ENCODE peak calls at places on chromosomes 3 and 15, in seven cellular contexts. R is SK-N-SH, O is activated B cell treated with CpG ODN at 0.5 μM for 24 hours, A is BE2C, T is left ventricle myocardium inferior, S is LNCaP clone FGC, G is transverse colon. I is an unnamed sample.

GRCh38 chr15:51801391-51801835 is 28.0 kb upstream of the TMOD3 start:
- DNase-seq in R (peak), O (no peak), A (peak), T (peak), S (no peak), G (no peak), I (peak)

GRCh38 chr15:41285285-41285684 is 47.1 kb downstream of the OIP5 start:
- DNase-seq in R (no peak), O (no peak), A (no peak), T (no peak), S (no peak), G (no peak), I (no peak)

GRCh38 chr15:78093242-78094020 is 1.1 kb downstream of the SH2D7 start:
- DNase-seq in R (no peak), O (no peak), A (no peak), T (no peak), S (no peak), G (peak), I (no peak)

GRCh38 chr3:134242649-134243637 is 7.7 kb downstream of the RYK start:
- DNase-seq in R (no peak), O (no peak), A (no peak), T (no peak), S (no peak), G (no peak), I (no peak)

GRCh38 chr15:37093480-37094410 is 6.6 kb downstream of the MEIS2 start:
- DNase-seq in R (no peak), O (no peak), A (peak), T (no peak), S (no peak), G (no peak), I (no peak)

GRCh38 chr3:169354774-169355501 is 308.6 kb downstream of the MECOM start:
- DNase-seq in R (peak), O (no peak), A (peak), T (no peak), S (no peak), G (no peak), I (no peak)

GRCh38 chr3:131772278-131772893 is 262.4 kb downstream of the CPNE4 start:
- DNase-seq in R (peak), O (no peak), A (peak), T (no peak), S (no peak), G (no peak), I (no peak)

GRCh38 chr15:91476861-91477260 is 376.6 kb upstream of the SLCO3A1 start:
- DNase-seq in R (no peak), O (no peak), A (no peak), T (no peak), S (no peak), G (no peak), I (no peak)

GRCh38 chr15:60819860-60820259 is 340.9 kb upstream of the ICE2 start:
- DNase-seq in R (no peak), O (no peak), A (no peak), T (no peak), S (no peak), G (no peak), I (no peak)

GRCh38 chr15:33022629-33023028 is 171.9 kb downstream of the FMN1 start:
- DNase-seq in R (peak), O (no peak), A (peak), T (peak), S (peak), G (peak), I (peak)

GRCh38 chr3:119639494-119640350 is 20.7 kb downstream of the POPDC2 start:
- DNase-seq in R (peak), O (no peak), A (no peak), T (no peak), S (no peak), G (no peak), I (no peak)

GRCh38 chr3:72102057-72102711 is 317.2 kb upstream of the PROK2 start:
- DNase-seq in R (no peak), O (peak), A (no peak), T (no peak), S (no peak), G (no peak), I (no peak)

GRCh38 chr15:53522878-53523455 is 236.5 kb downstream of the WDR72 start:
- DNase-seq in R (no peak), O (no peak), A (peak), T (no peak), S (peak), G (no peak), I (no peak)

GRCh38 chr3:45966969-45967640 is 23.8 kb downstream of the CXCR6 start:
- DNase-seq in R (no peak), O (no peak), A (no peak), T (no peak), S (no peak), G (no peak), I (peak)

GRCh38 chr3:194156095-194156494 is 20.1 kb downstream of the HES1 start:
- DNase-seq in R (no peak), O (no peak), A (no peak), T (no peak), S (no peak), G (no peak), I (no peak)

GRCh38 chr3:127694467-127695215 is 21.9 kb downstream of the ABTB1 start:
- DNase-seq in R (peak), O (no peak), A (peak), T (peak), S (peak), G (peak), I (peak)

GRCh38 chr3:169146112-169146665 is 517.3 kb downstream of the MECOM start:
- DNase-seq in R (no peak), O (peak), A (peak), T (peak), S (no peak), G (peak), I (peak)

GRCh38 chr15:25798207-25798931 is 64.8 kb downstream of the ATP10A start:
- DNase-seq in R (peak), O (no peak), A (no peak), T (no peak), S (no peak), G (no peak), I (no peak)

GRCh38 chr15:39239562-39239961 is 341.3 kb upstream of the THBS1 start:
- DNase-seq in R (no peak), O (no peak), A (no peak), T (no peak), S (no peak), G (no peak), I (no peak)

GRCh38 chr15:73378089-73378488 is 9.3 kb upstream of the HCN4 start:
- DNase-seq in R (no peak), O (no peak), A (no peak), T (peak), S (no peak), G (no peak), I (no peak)
- TF ChIP-seq CTCF in R (no peak), O (no peak), A (no peak), T (no peak), S (no peak), G (no peak), I (no peak)

DNA sequence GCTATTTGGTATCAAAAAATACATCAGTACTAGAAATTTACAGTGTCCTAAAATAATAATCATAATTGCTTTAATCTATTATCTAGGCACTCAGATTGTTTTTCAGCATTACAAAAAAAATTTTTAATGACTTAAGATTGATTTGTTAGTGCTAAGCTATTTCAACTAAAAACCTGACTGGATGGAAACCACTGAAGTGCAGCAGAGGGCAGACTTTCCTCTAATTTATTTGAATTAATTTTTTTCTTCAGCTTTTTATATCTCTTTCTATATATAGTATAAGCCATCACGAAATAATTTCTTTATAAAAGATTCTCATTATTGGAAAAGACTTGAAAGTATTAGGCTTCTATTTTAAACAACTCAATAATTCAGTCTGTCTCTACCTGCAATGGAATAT is 131.4 kb downstream of the IQCH start:
- DNase-seq in R (no peak), O (no peak), A (no peak), T (no peak), S (no peak), G (no peak), I (no peak)
- TF ChIP-seq CTCF in R (peak), O (no peak), A (no peak), T (no peak), S (no peak), G (no peak), I (no peak)

DNA sequence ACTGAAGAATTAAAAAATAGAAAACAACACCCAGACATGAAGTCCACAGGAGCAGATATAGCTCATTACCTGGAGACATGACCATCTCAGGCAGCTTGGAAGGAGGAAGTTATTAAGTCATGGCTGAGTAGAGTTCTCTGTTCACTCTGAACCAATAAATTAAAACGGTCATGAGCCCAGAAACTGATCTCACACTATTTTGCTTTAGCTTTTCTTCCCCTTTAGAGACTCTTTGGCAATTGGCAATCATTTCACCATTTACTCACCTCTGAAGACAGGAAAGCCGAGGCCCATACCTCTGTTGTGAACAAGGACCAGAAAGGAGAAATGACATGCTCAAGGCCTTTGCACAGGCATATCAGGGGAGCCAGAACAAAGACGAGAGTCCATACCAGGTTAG is 26.6 kb downstream of the CLDN18 start:
- DNase-seq in R (no peak), O (no peak), A (no peak), T (no peak), S (no peak), G (no peak), I (no peak)
- TF ChIP-seq CTCF in R (no peak), O (no peak), A (no peak), T (no peak), S (no peak), G (no peak), I (no peak)

GRCh38 chr15:79219393-79220056 is 63.0 kb upstream of the ANKRD34C start:
- DNase-seq in R (no peak), O (no peak), A (no peak), T (no peak), S (no peak), G (no peak), I (no peak)

GRCh38 chr15:79221696-79222095 is 60.8 kb upstream of the ANKRD34C start:
- DNase-seq in R (no peak), O (no peak), A (no peak), T (no peak), S (peak), G (no peak), I (no peak)

GRCh38 chr15:79213650-79214049 is 68.9 kb upstream of the ANKRD34C start:
- DNase-seq in R (no peak), O (no peak), A (no peak), T (no peak), S (no peak), G (no peak), I (no peak)

DNA sequence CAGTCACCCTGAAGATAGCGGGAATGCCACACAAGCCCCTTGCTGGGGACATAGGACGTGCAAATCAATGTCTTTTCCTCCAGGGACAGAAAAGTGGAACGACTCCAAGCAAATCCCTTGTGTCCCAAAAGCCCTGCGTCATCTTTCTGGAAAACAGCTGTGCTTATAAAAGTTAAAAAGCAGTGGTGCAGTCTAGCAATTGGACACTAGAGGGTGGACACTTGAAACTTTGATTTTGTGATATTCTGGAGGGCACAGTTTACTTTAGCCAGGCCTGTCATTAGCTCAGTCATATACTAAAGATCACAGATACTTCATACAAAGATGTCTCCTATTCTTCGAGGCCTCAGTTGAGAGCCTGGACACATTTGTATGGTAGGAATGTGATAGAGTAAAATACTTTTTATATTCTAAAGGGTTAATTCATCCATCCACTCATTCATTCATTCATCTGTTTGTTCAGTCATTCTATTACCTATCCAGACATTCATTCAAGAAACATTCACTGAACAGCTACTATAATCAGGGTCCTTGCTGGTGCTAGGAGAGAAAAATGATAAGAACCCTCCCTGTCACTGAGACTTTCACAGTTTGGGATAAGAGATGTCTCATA is 63.8 kb upstream of the ANKRD34C start:
- DNase-seq in R (peak), O (no peak), A (peak), T (no peak), S (peak), G (no peak), I (no peak)
- TF ChIP-seq CTCF in R (peak), O (no peak), A (peak), T (peak), S (peak), G (no peak), I (peak)

GRCh38 chr3:185988816-185989175 is 51.0 kb upstream of the TRA2B start:
- DNase-seq in R (no peak), O (no peak), A (no peak), T (no peak), S (no peak), G (no peak), I (no peak)

GRCh38 chr3:185986201-185986600 is 48.4 kb upstream of the TRA2B start:
- DNase-seq in R (no peak), O (no peak), A (no peak), T (no peak), S (no peak), G (no peak), I (no peak)

GRCh38 chr3:185984203-185984602 is 46.4 kb upstream of the TRA2B start:
- DNase-seq in R (no peak), O (no peak), A (no peak), T (no peak), S (no peak), G (no peak), I (no peak)

GRCh38 chr3:185989511-185989910 is 51.7 kb upstream of the TRA2B start:
- DNase-seq in R (no peak), O (no peak), A (no peak), T (no peak), S (no peak), G (no peak), I (no peak)

GRCh38 chr3:185988080-185988815 is 50.4 kb upstream of the TRA2B start:
- DNase-seq in R (peak), O (no peak), A (peak), T (no peak), S (no peak), G (no peak), I (no peak)
- TF ChIP-seq CTCF in R (peak), O (no peak), A (peak), T (no peak), S (no peak), G (no peak), I (no peak)